ENCODE peak calls at places on chromosomes 1 and 21, in four cellular contexts. K is CD4-positive, alpha-beta T cell; Y is SK-N-DZ; R is NAMALWA. A is an unnamed sample.

GRCh38 chr21:34282223-34282622 is 81.6 kb upstream of the KCNE2 start:
- DNase-seq in R (no peak), K (no peak), Y (no peak), A (no peak)

GRCh38 chr1:905811-906531 is 17.8 kb upstream of the SAMD11 start:
- DNase-seq in Y (peak; percentile 6), R (peak; percentile 16), K (peak; percentile 32), A (peak; percentile 15)

GRCh38 chr1:153353226-153353947 is 4.3 kb upstream of the S100A9 start:
- DNase-seq in R (peak; percentile 48), Y (peak; percentile 34), K (no peak), A (no peak)

GRCh38 chr1:151509350-151510019 is 1.7 kb upstream of the CGN start:
- DNase-seq in R (no peak), K (no peak), Y (no peak), A (no peak)

GRCh38 chr1:11979453-11979817 is 809 bp upstream of the MFN2 start:
- DNase-seq in R (no peak), Y (no peak), K (no peak), A (no peak)

GRCh38 chr1:160277330-160277729 is 7.6 kb downstream of the PEX19 start:
- DNase-seq in K (no peak), R (no peak), Y (no peak), A (no peak)

GRCh38 chr1:5140136-5140535 is 485.7 kb downstream of the AJAP1 start:
- DNase-seq in R (no peak), Y (no peak), K (no peak), A (no peak)

GRCh38 chr1:152411144-152411543 is 2.9 kb downstream of the CRNN start:
- DNase-seq in Y (no peak), K (no peak), R (no peak), A (no peak)

GRCh38 chr1:37151789-37152188 is 117.5 kb upstream of the GRIK3 start:
- DNase-seq in Y (no peak), K (no peak), R (no peak), A (no peak)

GRCh38 chr21:43909736-43910455 is 44.9 kb downstream of the AGPAT3 start:
- DNase-seq in R (no peak), Y (no peak), K (no peak), A (no peak)

GRCh38 chr1:168635129-168635528 is 58.7 kb downstream of the XCL1 start:
- DNase-seq in R (no peak), Y (peak; percentile 28), K (no peak), A (no peak)

GRCh38 chr1:99756598-99756997 is 9.8 kb downstream of the FRRS1 start:
- DNase-seq in Y (no peak), K (no peak), R (no peak), A (no peak)

GRCh38 chr1:63813829-63814277 is 40.0 kb downstream of the ROR1 start:
- DNase-seq in K (no peak), R (no peak), Y (no peak), A (no peak)

GRCh38 chr1:156342556-156342955 is 4.2 kb downstream of the TSACC start:
- DNase-seq in Y (peak; percentile 47), R (no peak), K (no peak), A (no peak)

GRCh38 chr1:10958614-10959013 is 53.8 kb upstream of the TARDBP start:
- DNase-seq in R (no peak), Y (no peak), K (no peak), A (no peak)

GRCh38 chr1:162908780-162909179 is 47.8 kb upstream of the CCDC190 start:
- DNase-seq in Y (no peak), R (no peak), K (no peak), A (no peak)

GRCh38 chr1:200180821-200181220 is 153.3 kb downstream of the NR5A2 start:
- DNase-seq in K (no peak), Y (no peak), R (no peak), A (no peak)

GRCh38 chr1:112722601-112723510 is 7.7 kb upstream of the PPM1J start:
- DNase-seq in K (no peak), Y (peak; percentile 90), R (no peak), A (no peak)

GRCh38 chr1:30716646-30717045 is 6.7 kb downstream of the MATN1 start:
- DNase-seq in Y (no peak), R (no peak), K (no peak), A (no peak)

GRCh38 chr1:20143734-20144565 is 4.8 kb downstream of the PLA2G2F start:
- DNase-seq in K (no peak), R (no peak), Y (no peak), A (no peak)

GRCh38 chr1:46719689-46720088 is 775 bp upstream of the EFCAB14 start:
- DNase-seq in K (no peak), R (no peak), Y (no peak), A (no peak)

GRCh38 chr1:44524655-44525530 is 119.8 kb downstream of the RNF220 start:
- DNase-seq in K (no peak), R (no peak), Y (peak; percentile 36), A (no peak)

GRCh38 chr21:36567216-36567917 is 87.4 kb upstream of the CLDN14 start:
- DNase-seq in R (no peak), Y (no peak), K (no peak), A (no peak)

GRCh38 chr21:18053151-18053550 is 191.5 kb upstream of the CHODL start:
- DNase-seq in K (no peak), R (no peak), Y (no peak), A (no peak)

GRCh38 chr1:3553166-3553939 is 58.0 kb downstream of the MEGF6 start:
- DNase-seq in Y (no peak), R (no peak), K (no peak), A (no peak)

GRCh38 chr1:168920456-168921094 is 185.9 kb upstream of the ATP1B1 start:
- DNase-seq in R (no peak), Y (no peak), K (no peak), A (no peak)

GRCh38 chr1:158154501-158154900 is 26.2 kb upstream of the CD1D start:
- DNase-seq in K (no peak), Y (no peak), R (no peak), A (no peak)

GRCh38 chr1:176693697-176694329 is 230.8 kb downstream of the PAPPA2 start:
- DNase-seq in R (no peak), K (no peak), Y (no peak), A (no peak)

GRCh38 chr1:9234223-9235122 is at the start of gene H6PD:
- DNase-seq in Y (peak; percentile 54), K (peak; percentile 72), R (peak; percentile 89), A (peak; percentile 95)

GRCh38 chr1:54339126-54339525 is 67.1 kb downstream of the SSBP3 start:
- DNase-seq in K (no peak), R (no peak), Y (no peak), A (no peak)

GRCh38 chr1:200873116-200873670 is 412 bp downstream of the GPR25 start:
- DNase-seq in R (no peak), Y (no peak), K (no peak), A (no peak)

GRCh38 chr1:247680171-247680570 is 632 bp upstream of the OR13G1 start:
- DNase-seq in Y (no peak), R (no peak), K (no peak), A (no peak)

GRCh38 chr1:5650283-5651026 is 341.8 kb downstream of the NPHP4 start:
- DNase-seq in Y (no peak), K (no peak), R (no peak), A (no peak)

GRCh38 chr1:12148958-12149790 is 17.6 kb upstream of the TNFRSF1B start:
- DNase-seq in K (no peak), R (peak; percentile 88), Y (no peak), A (no peak)

GRCh38 chr1:169486281-169486904 is 649 bp upstream of the SLC19A2 start:
- DNase-seq in R (no peak), Y (no peak), K (no peak), A (no peak)

GRCh38 chr1:194297999-194298598 is 1111.7 kb upstream of the B3GALT2 start:
- DNase-seq in Y (no peak), K (no peak), R (no peak), A (no peak)

GRCh38 chr1:186838380-186839076 is 9.8 kb downstream of the PLA2G4A start:
- DNase-seq in R (no peak), K (no peak), Y (no peak), A (no peak)